ENCODE peak calls at places on chromosomes 4 and X, in ten cellular contexts. One of them, this sample, is unnamed.

GRCh38 chrX:136065044-136065671 is 79.9 kb downstream of the SLC9A6 start:
- DNase-seq in Peyer's patch: no peak
- DNase-seq in substantia nigra: no peak
- DNase-seq in cardiac muscle cell: peak
- DNase-seq in uterus: peak
- DNase-seq in IMR-90: peak
- DNase-seq in CD4-positive, alpha-beta memory T cell: peak
- DNase-seq in left lung: no peak
- DNase-seq in A673: peak
- DNase-seq in neuronal stem cell: no peak
- DNase-seq in this sample: no peak

GRCh38 chrX:150508461-150509367 is 59.7 kb upstream of the MTM1 start:
- DNase-seq in cardiac muscle cell: peak
- DNase-seq in CD4-positive, alpha-beta memory T cell: no peak
- DNase-seq in neuronal stem cell: no peak
- DNase-seq in Peyer's patch: no peak
- DNase-seq in A673: no peak
- DNase-seq in uterus: peak
- DNase-seq in substantia nigra: peak
- DNase-seq in IMR-90: peak
- DNase-seq in left lung: no peak
- DNase-seq in this sample: peak

GRCh38 chrX:38379088-38379487 is 26.7 kb downstream of the OTC start:
- DNase-seq in IMR-90: no peak
- DNase-seq in left lung: no peak
- DNase-seq in A673: no peak
- DNase-seq in cardiac muscle cell: peak
- DNase-seq in uterus: no peak
- DNase-seq in substantia nigra: no peak
- DNase-seq in neuronal stem cell: no peak
- DNase-seq in CD4-positive, alpha-beta memory T cell: no peak
- DNase-seq in Peyer's patch: no peak
- DNase-seq in this sample: no peak

GRCh38 chr4:172985552-172985951 is 183.1 kb upstream of the GALNT7 start:
- DNase-seq in CD4-positive, alpha-beta memory T cell: no peak
- DNase-seq in substantia nigra: no peak
- DNase-seq in neuronal stem cell: no peak
- DNase-seq in Peyer's patch: no peak
- DNase-seq in IMR-90: no peak
- DNase-seq in left lung: no peak
- DNase-seq in cardiac muscle cell: no peak
- DNase-seq in uterus: no peak
- DNase-seq in A673: no peak
- DNase-seq in this sample: no peak

GRCh38 chr4:153159728-153160221 is 44.5 kb upstream of the TRIM2 start:
- DNase-seq in left lung: no peak
- DNase-seq in Peyer's patch: no peak
- DNase-seq in substantia nigra: no peak
- DNase-seq in uterus: no peak
- DNase-seq in A673: peak
- DNase-seq in CD4-positive, alpha-beta memory T cell: no peak
- DNase-seq in IMR-90: peak
- DNase-seq in neuronal stem cell: no peak
- DNase-seq in cardiac muscle cell: peak
- DNase-seq in this sample: no peak

GRCh38 chrX:12965390-12965940 is 9.4 kb upstream of the TMSB4X start:
- DNase-seq in neuronal stem cell: no peak
- DNase-seq in cardiac muscle cell: no peak
- DNase-seq in IMR-90: no peak
- DNase-seq in uterus: no peak
- DNase-seq in Peyer's patch: no peak
- DNase-seq in A673: peak
- DNase-seq in CD4-positive, alpha-beta memory T cell: no peak
- DNase-seq in substantia nigra: no peak
- DNase-seq in left lung: no peak
- DNase-seq in this sample: no peak

GRCh38 chr4:8832130-8832930 is 39.3 kb downstream of the HMX1 start:
- DNase-seq in A673: peak
- DNase-seq in Peyer's patch: no peak
- DNase-seq in substantia nigra: no peak
- DNase-seq in CD4-positive, alpha-beta memory T cell: no peak
- DNase-seq in neuronal stem cell: no peak
- DNase-seq in uterus: no peak
- DNase-seq in left lung: peak
- DNase-seq in IMR-90: no peak
- DNase-seq in cardiac muscle cell: peak
- DNase-seq in this sample: peak

GRCh38 chr4:8239661-8240060 is 29.9 kb upstream of the HTRA3 start:
- DNase-seq in CD4-positive, alpha-beta memory T cell: no peak
- DNase-seq in Peyer's patch: no peak
- DNase-seq in uterus: no peak
- DNase-seq in left lung: no peak
- DNase-seq in neuronal stem cell: no peak
- DNase-seq in cardiac muscle cell: no peak
- DNase-seq in substantia nigra: no peak
- DNase-seq in IMR-90: no peak
- DNase-seq in A673: no peak
- DNase-seq in this sample: no peak

GRCh38 chr4:153234923-153235322 is 30.7 kb downstream of the TRIM2 start:
- DNase-seq in left lung: no peak
- DNase-seq in A673: peak
- DNase-seq in neuronal stem cell: no peak
- DNase-seq in uterus: no peak
- DNase-seq in cardiac muscle cell: peak
- DNase-seq in IMR-90: peak
- DNase-seq in CD4-positive, alpha-beta memory T cell: no peak
- DNase-seq in substantia nigra: no peak
- DNase-seq in Peyer's patch: no peak
- DNase-seq in this sample: no peak

GRCh38 chr4:185276036-185276435 is 66.6 kb downstream of the SNX25 start:
- DNase-seq in left lung: no peak
- DNase-seq in neuronal stem cell: no peak
- DNase-seq in substantia nigra: no peak
- DNase-seq in CD4-positive, alpha-beta memory T cell: no peak
- DNase-seq in Peyer's patch: no peak
- DNase-seq in uterus: no peak
- DNase-seq in A673: no peak
- DNase-seq in IMR-90: peak
- DNase-seq in cardiac muscle cell: peak
- DNase-seq in this sample: no peak

GRCh38 chr4:122583906-122584305 is 37.0 kb downstream of the IL21 start:
- DNase-seq in Peyer's patch: no peak
- DNase-seq in uterus: peak
- DNase-seq in CD4-positive, alpha-beta memory T cell: no peak
- DNase-seq in left lung: no peak
- DNase-seq in substantia nigra: peak
- DNase-seq in IMR-90: peak
- DNase-seq in A673: no peak
- DNase-seq in neuronal stem cell: no peak
- DNase-seq in cardiac muscle cell: peak
- DNase-seq in this sample: no peak

GRCh38 chr4:88759039-88759631 is 61.5 kb upstream of the NAP1L5 start:
- DNase-seq in uterus: no peak
- DNase-seq in IMR-90: peak
- DNase-seq in CD4-positive, alpha-beta memory T cell: no peak
- DNase-seq in cardiac muscle cell: peak
- DNase-seq in Peyer's patch: no peak
- DNase-seq in neuronal stem cell: no peak
- DNase-seq in substantia nigra: no peak
- DNase-seq in left lung: no peak
- DNase-seq in A673: peak
- DNase-seq in this sample: no peak

GRCh38 chrX:24657671-24658410 is 10.7 kb upstream of the PCYT1B start:
- DNase-seq in CD4-positive, alpha-beta memory T cell: no peak
- DNase-seq in cardiac muscle cell: no peak
- DNase-seq in neuronal stem cell: no peak
- DNase-seq in IMR-90: no peak
- DNase-seq in A673: no peak
- DNase-seq in Peyer's patch: no peak
- DNase-seq in left lung: no peak
- DNase-seq in uterus: no peak
- DNase-seq in substantia nigra: no peak
- DNase-seq in this sample: no peak

GRCh38 chr4:85200106-85200505 is 233.6 kb upstream of the WDFY3 start:
- DNase-seq in cardiac muscle cell: no peak
- DNase-seq in Peyer's patch: no peak
- DNase-seq in CD4-positive, alpha-beta memory T cell: no peak
- DNase-seq in left lung: no peak
- DNase-seq in neuronal stem cell: no peak
- DNase-seq in A673: no peak
- DNase-seq in uterus: no peak
- DNase-seq in IMR-90: no peak
- DNase-seq in substantia nigra: no peak
- DNase-seq in this sample: no peak

GRCh38 chr4:5773271-5773555 is 62.2 kb downstream of the EVC start:
- DNase-seq in neuronal stem cell: no peak
- DNase-seq in cardiac muscle cell: no peak
- DNase-seq in A673: no peak
- DNase-seq in uterus: no peak
- DNase-seq in substantia nigra: no peak
- DNase-seq in Peyer's patch: no peak
- DNase-seq in IMR-90: peak
- DNase-seq in left lung: no peak
- DNase-seq in CD4-positive, alpha-beta memory T cell: no peak
- DNase-seq in this sample: no peak

GRCh38 chrX:5958523-5958922 is 270.1 kb downstream of the NLGN4X start:
- DNase-seq in CD4-positive, alpha-beta memory T cell: no peak
- DNase-seq in Peyer's patch: no peak
- DNase-seq in IMR-90: no peak
- DNase-seq in neuronal stem cell: no peak
- DNase-seq in left lung: no peak
- DNase-seq in cardiac muscle cell: no peak
- DNase-seq in A673: no peak
- DNase-seq in substantia nigra: no peak
- DNase-seq in uterus: no peak
- DNase-seq in this sample: no peak

GRCh38 chrX:5959286-5959685 is 269.4 kb downstream of the NLGN4X start:
- DNase-seq in CD4-positive, alpha-beta memory T cell: no peak
- DNase-seq in neuronal stem cell: no peak
- DNase-seq in Peyer's patch: no peak
- DNase-seq in uterus: no peak
- DNase-seq in substantia nigra: no peak
- DNase-seq in IMR-90: no peak
- DNase-seq in left lung: no peak
- DNase-seq in A673: no peak
- DNase-seq in cardiac muscle cell: no peak
- DNase-seq in this sample: no peak

GRCh38 chrX:5957506-5957905 is 271.2 kb downstream of the NLGN4X start:
- DNase-seq in A673: peak
- DNase-seq in substantia nigra: no peak
- DNase-seq in Peyer's patch: no peak
- DNase-seq in IMR-90: no peak
- DNase-seq in uterus: no peak
- DNase-seq in neuronal stem cell: no peak
- DNase-seq in CD4-positive, alpha-beta memory T cell: no peak
- DNase-seq in left lung: no peak
- DNase-seq in cardiac muscle cell: peak
- DNase-seq in this sample: no peak
- H3K27ac ChIP-seq in A673: no peak
- H3K27ac ChIP-seq in substantia nigra: no peak
- H3K27ac ChIP-seq in Peyer's patch: no peak
- H3K27ac ChIP-seq in IMR-90: no peak
- H3K27ac ChIP-seq in uterus: no peak
- H3K27ac ChIP-seq in neuronal stem cell: no peak
- H3K27ac ChIP-seq in CD4-positive, alpha-beta memory T cell: no peak
- H3K27ac ChIP-seq in left lung: no peak
- H3K27ac ChIP-seq in cardiac muscle cell: no peak
- H3K27ac ChIP-seq in this sample: no peak

GRCh38 chr4:38004887-38005286 is 44.7 kb downstream of the PTTG2 start:
- DNase-seq in uterus: peak
- DNase-seq in neuronal stem cell: no peak
- DNase-seq in substantia nigra: no peak
- DNase-seq in Peyer's patch: no peak
- DNase-seq in cardiac muscle cell: no peak
- DNase-seq in left lung: no peak
- DNase-seq in IMR-90: no peak
- DNase-seq in A673: no peak
- DNase-seq in CD4-positive, alpha-beta memory T cell: no peak
- DNase-seq in this sample: no peak

GRCh38 chr4:38003628-38004027 is 43.4 kb downstream of the PTTG2 start:
- DNase-seq in uterus: no peak
- DNase-seq in left lung: no peak
- DNase-seq in IMR-90: no peak
- DNase-seq in Peyer's patch: no peak
- DNase-seq in neuronal stem cell: no peak
- DNase-seq in cardiac muscle cell: no peak
- DNase-seq in CD4-positive, alpha-beta memory T cell: no peak
- DNase-seq in A673: no peak
- DNase-seq in substantia nigra: no peak
- DNase-seq in this sample: no peak

GRCh38 chr4:38003102-38003501 is 42.9 kb downstream of the PTTG2 start:
- DNase-seq in substantia nigra: no peak
- DNase-seq in cardiac muscle cell: no peak
- DNase-seq in neuronal stem cell: no peak
- DNase-seq in left lung: no peak
- DNase-seq in A673: no peak
- DNase-seq in CD4-positive, alpha-beta memory T cell: no peak
- DNase-seq in uterus: no peak
- DNase-seq in IMR-90: no peak
- DNase-seq in Peyer's patch: no peak
- DNase-seq in this sample: no peak

GRCh38 chr4:38002451-38003071 is 42.4 kb downstream of the PTTG2 start:
- DNase-seq in cardiac muscle cell: no peak
- DNase-seq in neuronal stem cell: no peak
- DNase-seq in left lung: no peak
- DNase-seq in CD4-positive, alpha-beta memory T cell: no peak
- DNase-seq in A673: no peak
- DNase-seq in IMR-90: peak
- DNase-seq in substantia nigra: no peak
- DNase-seq in Peyer's patch: no peak
- DNase-seq in uterus: no peak
- DNase-seq in this sample: no peak

GRCh38 chr4:38004062-38004461 is 43.9 kb downstream of the PTTG2 start:
- DNase-seq in cardiac muscle cell: peak
- DNase-seq in substantia nigra: no peak
- DNase-seq in A673: no peak
- DNase-seq in neuronal stem cell: no peak
- DNase-seq in IMR-90: peak
- DNase-seq in CD4-positive, alpha-beta memory T cell: no peak
- DNase-seq in uterus: no peak
- DNase-seq in Peyer's patch: no peak
- DNase-seq in left lung: no peak
- DNase-seq in this sample: no peak
- H3K27ac ChIP-seq in cardiac muscle cell: no peak
- H3K27ac ChIP-seq in substantia nigra: no peak
- H3K27ac ChIP-seq in A673: no peak
- H3K27ac ChIP-seq in neuronal stem cell: no peak
- H3K27ac ChIP-seq in IMR-90: no peak
- H3K27ac ChIP-seq in CD4-positive, alpha-beta memory T cell: no peak
- H3K27ac ChIP-seq in uterus: peak
- H3K27ac ChIP-seq in Peyer's patch: no peak
- H3K27ac ChIP-seq in left lung: no peak
- H3K27ac ChIP-seq in this sample: no peak

GRCh38 chrX:115616943-115617563 is 56.1 kb downstream of the PLS3 start:
- DNase-seq in cardiac muscle cell: peak
- DNase-seq in neuronal stem cell: no peak
- DNase-seq in uterus: no peak
- DNase-seq in A673: peak
- DNase-seq in Peyer's patch: no peak
- DNase-seq in substantia nigra: no peak
- DNase-seq in left lung: no peak
- DNase-seq in IMR-90: peak
- DNase-seq in CD4-positive, alpha-beta memory T cell: no peak
- DNase-seq in this sample: no peak
- H3K27ac ChIP-seq in cardiac muscle cell: peak
- H3K27ac ChIP-seq in neuronal stem cell: no peak
- H3K27ac ChIP-seq in uterus: peak
- H3K27ac ChIP-seq in A673: peak
- H3K27ac ChIP-seq in Peyer's patch: peak
- H3K27ac ChIP-seq in substantia nigra: no peak
- H3K27ac ChIP-seq in left lung: peak
- H3K27ac ChIP-seq in IMR-90: peak
- H3K27ac ChIP-seq in CD4-positive, alpha-beta memory T cell: no peak
- H3K27ac ChIP-seq in this sample: no peak

GRCh38 chr4:155805016-155805415 is 46.2 kb downstream of the GUCY1B1 start:
- DNase-seq in uterus: no peak
- DNase-seq in Peyer's patch: no peak
- DNase-seq in CD4-positive, alpha-beta memory T cell: no peak
- DNase-seq in cardiac muscle cell: peak
- DNase-seq in A673: no peak
- DNase-seq in IMR-90: peak
- DNase-seq in substantia nigra: no peak
- DNase-seq in left lung: no peak
- DNase-seq in neuronal stem cell: no peak
- DNase-seq in this sample: no peak
- H3K27ac ChIP-seq in uterus: no peak
- H3K27ac ChIP-seq in Peyer's patch: no peak
- H3K27ac ChIP-seq in CD4-positive, alpha-beta memory T cell: no peak
- H3K27ac ChIP-seq in cardiac muscle cell: no peak
- H3K27ac ChIP-seq in A673: no peak
- H3K27ac ChIP-seq in IMR-90: peak
- H3K27ac ChIP-seq in substantia nigra: no peak
- H3K27ac ChIP-seq in left lung: no peak
- H3K27ac ChIP-seq in neuronal stem cell: no peak
- H3K27ac ChIP-seq in this sample: no peak

This sample was measured in pancreas.